ENCODE peak calls at places on chromosomes 12 and 14, in four cellular contexts. A is uterus, B is astrocyte, P is suprapubic skin. X is an unnamed sample.

GRCh38 chr12:41743835-41744234 is 400.8 kb downstream of the GXYLT1 start:
- DNase-seq in B (peak), A (no peak), P (no peak), X (no peak)

GRCh38 chr14:96583605-96584041 is 81.4 kb downstream of the PAPOLA start:
- DNase-seq in P (peak), B (no peak), A (no peak), X (no peak)

GRCh38 chr14:72503696-72504368 is 390.1 kb downstream of the DPF3 start:
- DNase-seq in B (peak), A (no peak), P (no peak), X (no peak)

GRCh38 chr12:116397148-116397547 is 119.7 kb upstream of the MED13L start:
- DNase-seq in A (no peak), P (no peak), B (peak), X (peak)

GRCh38 chr12:80154261-80154660 is 54.9 kb downstream of the OTOGL start:
- DNase-seq in B (peak), A (no peak), P (no peak), X (no peak)

GRCh38 chr14:81348086-81348485 is 52.0 kb downstream of the STON2 start:
- DNase-seq in B (no peak), A (no peak), P (no peak), X (no peak)

GRCh38 chr12:11581179-11581755 is 68.2 kb upstream of the ETV6 start:
- DNase-seq in A (peak), P (no peak), B (peak), X (peak)

GRCh38 chr12:1977588-1977987 is 26.7 kb downstream of the DCP1B start:
- DNase-seq in A (no peak), P (no peak), B (no peak), X (no peak)

GRCh38 chr12:72141381-72141780 is 130.8 kb upstream of the TRHDE start:
- DNase-seq in P (no peak), B (no peak), A (no peak), X (peak)

GRCh38 chr12:34394211-34395055 is 372.1 kb downstream of the ALG10 start:
- DNase-seq in P (peak), A (peak), B (no peak), X (no peak)

GRCh38 chr14:76997257-76997970 is 31.1 kb downstream of the IRF2BPL start:
- DNase-seq in A (no peak), B (peak), P (no peak), X (no peak)

GRCh38 chr14:64704743-64705405 is 650 bp downstream of the PLEKHG3 start:
- DNase-seq in A (peak), B (no peak), P (peak), X (no peak)

GRCh38 chr12:96140110-96140509 is 54.1 kb upstream of the ELK3 start:
- DNase-seq in A (no peak), P (no peak), B (peak), X (peak)

GRCh38 chr14:73834258-73834620 is 17.4 kb upstream of the PTGR2 start:
- DNase-seq in B (no peak), A (no peak), P (no peak), X (no peak)

GRCh38 chr14:73008501-73008900 is 18.4 kb downstream of the ZFYVE1 start:
- DNase-seq in P (no peak), B (peak), A (no peak), X (peak)

GRCh38 chr12:113092478-113093408 is 36.2 kb downstream of the DTX1 start:
- DNase-seq in A (no peak), P (no peak), B (no peak), X (no peak)

GRCh38 chr12:7460375-7461259 is 16.7 kb upstream of the CD163L1 start:
- DNase-seq in A (no peak), P (no peak), B (no peak), X (peak)

GRCh38 chr14:56814468-56815074 is 4.3 kb upstream of the OTX2 start:
- DNase-seq in B (no peak), P (no peak), A (no peak), X (no peak)

GRCh38 chr14:91693342-91693741 is 38.5 kb downstream of the CATSPERB start:
- DNase-seq in A (no peak), P (no peak), B (no peak), X (no peak)

GRCh38 chr14:26410189-26410685 is 187.6 kb downstream of the NOVA1 start:
- DNase-seq in P (no peak), B (no peak), A (no peak), X (no peak)

GRCh38 chr12:28543021-28543890 is 353.0 kb downstream of the CCDC91 start:
- DNase-seq in B (no peak), P (no peak), A (no peak), X (no peak)

GRCh38 chr12:106459124-106459523 is 101.6 kb downstream of the POLR3B start:
- DNase-seq in P (no peak), A (no peak), B (no peak), X (no peak)

GRCh38 chr12:14367097-14367661 is 1.7 kb downstream of the ATF7IP start:
- DNase-seq in P (no peak), B (peak), A (no peak), X (no peak)

GRCh38 chr14:104724981-104725771 is 1.1 kb downstream of the ADSS1 start:
- DNase-seq in P (no peak), B (no peak), A (peak), X (no peak)

GRCh38 chr12:30927210-30927576 is 645 bp downstream of the TSPAN11 start:
- DNase-seq in P (peak), B (no peak), A (no peak), X (no peak)

GRCh38 chr14:25132734-25133422 is 82.9 kb upstream of the STXBP6 start:
- DNase-seq in A (peak), B (peak), P (peak), X (peak)

GRCh38 chr14:73784988-73785313 is 66.7 kb upstream of the PTGR2 start:
- DNase-seq in A (no peak), P (no peak), B (no peak), X (no peak)

GRCh38 chr12:119528241-119528640 is 65.3 kb upstream of the TMEM233 start:
- DNase-seq in A (no peak), B (no peak), P (no peak), X (peak)

GRCh38 chr14:101289230-101289690 is 272.0 kb upstream of the DIO3 start:
- DNase-seq in B (no peak), P (no peak), A (no peak), X (no peak)

GRCh38 chr14:54333511-54333910 is 63.3 kb upstream of the CDKN3 start:
- DNase-seq in B (no peak), A (no peak), P (no peak), X (no peak)

GRCh38 chr14:34460841-34461240 is 1.2 kb downstream of the SPTSSA start:
- DNase-seq in P (no peak), B (peak), A (no peak), X (no peak)

GRCh38 chr12:14430394-14430986 is 65.0 kb downstream of the ATF7IP start:
- DNase-seq in P (no peak), B (no peak), A (no peak), X (no peak)

GRCh38 chr12:96044017-96044985 is 8.9 kb upstream of the LTA4H start:
- DNase-seq in A (no peak), B (peak), P (no peak), X (peak)

GRCh38 chr12:57795354-57795753 is 12.8 kb downstream of the TSFM start:
- DNase-seq in P (no peak), A (no peak), B (no peak), X (no peak)

GRCh38 chr14:31934767-31935266 is 142.3 kb upstream of the ARHGAP5 start:
- DNase-seq in P (no peak), B (peak), A (no peak), X (peak)

GRCh38 chr12:55718020-55718419 is 2.2 kb upstream of the RDH5 start:
- DNase-seq in B (peak), A (no peak), P (no peak), X (no peak)

GRCh38 chr14:32358781-32359180 is 29.7 kb downstream of the AKAP6 start:
- DNase-seq in A (no peak), P (no peak), B (no peak), X (no peak)

GRCh38 chr14:75854247-75854799 is 127.5 kb downstream of the TGFB3 start:
- DNase-seq in P (no peak), B (no peak), A (no peak), X (no peak)

GRCh38 chr12:40662366-40662765 is 29.9 kb upstream of the CNTN1 start:
- DNase-seq in A (no peak), B (no peak), P (no peak), X (no peak)

GRCh38 chr14:23610090-23610814 is 25.9 kb upstream of the DHRS2 start:
- DNase-seq in A (no peak), P (no peak), B (no peak), X (no peak)

GRCh38 chr14:23612802-23613201 is 23.4 kb upstream of the DHRS2 start:
- DNase-seq in P (no peak), B (no peak), A (no peak), X (no peak)

GRCh38 chr14:23609001-23609400 is 27.2 kb upstream of the DHRS2 start:
- DNase-seq in P (no peak), B (no peak), A (no peak), X (no peak)

GRCh38 chr14:23612354-23612732 is 23.8 kb upstream of the DHRS2 start:
- DNase-seq in B (no peak), P (no peak), A (no peak), X (no peak)

GRCh38 chr14:23610815-23611289 is 25.3 kb upstream of the DHRS2 start:
- DNase-seq in A (no peak), P (no peak), B (no peak), X (no peak)
- H3K27ac ChIP-seq in A (no peak), P (no peak), B (no peak), X (no peak)

GRCh38 chr12:62631531-62632520 is 165.2 kb downstream of the MON2 start:
- DNase-seq in A (peak), P (peak), B (peak), X (peak)
- TF ChIP-seq CTCF in A (peak), P (no peak), B (no peak), X (peak)

DNA sequence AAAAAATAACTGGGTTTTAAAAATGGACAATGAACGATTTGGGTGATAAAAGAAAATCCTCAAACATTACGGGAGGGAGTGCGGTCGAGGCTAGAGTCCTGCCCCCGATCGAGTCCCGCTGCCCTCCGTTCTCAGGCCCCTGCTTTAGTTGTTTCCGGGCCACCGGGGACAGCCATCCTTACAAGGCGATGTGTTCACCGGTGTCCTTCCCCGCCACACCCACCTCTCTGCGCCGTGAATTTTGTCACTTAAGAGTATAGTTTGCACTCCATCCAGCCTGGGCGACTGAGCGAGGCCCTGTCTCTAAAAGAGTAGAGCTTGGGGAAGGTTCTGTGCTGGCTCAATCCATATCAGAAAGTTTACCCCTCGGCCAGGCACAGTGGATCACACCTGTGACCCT is 2.9 kb downstream of the ULK1 start:
- DNase-seq in A (peak), P (peak), B (no peak), X (no peak)
- H3K27ac ChIP-seq in A (peak), P (peak), B (no peak), X (no peak)

GRCh38 chr12:46050805-46051204 is 60.4 kb upstream of the SCAF11 start:
- DNase-seq in P (no peak), A (no peak), B (no peak), X (no peak)

GRCh38 chr12:46043972-46044520 is 53.7 kb upstream of the SCAF11 start:
- DNase-seq in P (no peak), B (no peak), A (no peak), X (no peak)

GRCh38 chr12:46046436-46046835 is 56.1 kb upstream of the SCAF11 start:
- DNase-seq in B (no peak), A (no peak), P (no peak), X (no peak)

DNA sequence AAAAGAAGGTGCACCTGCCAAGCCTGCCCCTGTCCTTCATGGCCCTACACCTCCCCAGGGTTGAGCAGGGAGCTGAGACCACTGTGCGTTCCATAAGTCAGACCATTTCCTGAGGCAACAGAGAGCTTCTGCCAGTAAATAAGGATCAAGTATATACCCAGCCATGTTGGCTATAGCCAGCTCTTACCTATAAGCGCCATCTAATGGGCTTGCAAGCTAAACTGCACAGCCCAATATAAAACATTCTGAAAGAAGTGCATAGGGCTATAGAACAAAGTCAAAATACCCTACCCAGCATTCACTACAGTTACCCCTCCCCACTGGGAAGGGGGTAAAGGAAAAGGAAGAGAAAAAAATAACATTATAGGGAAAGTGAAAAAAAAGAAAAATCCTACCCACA is 59.3 kb upstream of the SCAF11 start:
- DNase-seq in P (no peak), A (no peak), B (no peak), X (no peak)
- TF ChIP-seq CTCF in P (no peak), A (no peak), B (no peak), X (no peak)

DNA sequence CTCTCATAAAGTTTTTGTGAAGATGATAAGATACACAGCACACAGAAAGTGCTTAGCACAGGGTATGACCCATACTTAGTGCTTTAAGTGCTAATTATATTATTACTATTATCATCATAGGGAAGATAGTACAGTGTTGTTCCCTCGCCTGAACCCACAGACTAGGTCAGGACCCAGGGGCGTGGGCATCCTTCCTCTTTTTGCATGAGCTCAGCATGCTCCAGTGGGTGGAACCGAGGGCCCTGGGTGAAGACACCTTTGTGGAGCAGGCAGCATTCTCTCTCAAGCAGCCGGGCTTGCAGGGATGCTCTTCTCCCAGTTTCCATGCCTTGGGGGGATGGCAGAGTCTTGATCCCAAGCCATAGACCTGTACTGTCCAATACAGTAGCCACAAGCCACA is 34.8 kb downstream of the CRACR2A start:
- DNase-seq in A (no peak), P (no peak), B (no peak), X (no peak)
- H3K27ac ChIP-seq in A (no peak), P (no peak), B (no peak), X (no peak)

GRCh38 chr12:12908252-12908651 is 16.9 kb downstream of the GPRC5A start:
- DNase-seq in B (no peak), A (no peak), P (no peak), X (no peak)

GRCh38 chr12:12909995-12910391 is 18.6 kb downstream of the GPRC5A start:
- DNase-seq in P (no peak), B (no peak), A (no peak), X (no peak)

GRCh38 chr12:12907552-12907951 is 16.2 kb downstream of the GPRC5A start:
- DNase-seq in P (no peak), A (no peak), B (no peak), X (no peak)

GRCh38 chr12:12913626-12914388 is 22.4 kb downstream of the GPRC5A start:
- DNase-seq in A (no peak), P (no peak), B (no peak), X (no peak)

GRCh38 chr12:12909228-12909994 is 18.0 kb downstream of the GPRC5A start:
- DNase-seq in A (no peak), B (no peak), P (no peak), X (no peak)
- TF ChIP-seq CTCF in A (no peak), B (no peak), P (no peak), X (no peak)

GRCh38 chr12:81245458-81245857 is 167.6 kb downstream of the ACSS3 start:
- DNase-seq in A (peak), B (no peak), P (no peak), X (no peak)

DNA sequence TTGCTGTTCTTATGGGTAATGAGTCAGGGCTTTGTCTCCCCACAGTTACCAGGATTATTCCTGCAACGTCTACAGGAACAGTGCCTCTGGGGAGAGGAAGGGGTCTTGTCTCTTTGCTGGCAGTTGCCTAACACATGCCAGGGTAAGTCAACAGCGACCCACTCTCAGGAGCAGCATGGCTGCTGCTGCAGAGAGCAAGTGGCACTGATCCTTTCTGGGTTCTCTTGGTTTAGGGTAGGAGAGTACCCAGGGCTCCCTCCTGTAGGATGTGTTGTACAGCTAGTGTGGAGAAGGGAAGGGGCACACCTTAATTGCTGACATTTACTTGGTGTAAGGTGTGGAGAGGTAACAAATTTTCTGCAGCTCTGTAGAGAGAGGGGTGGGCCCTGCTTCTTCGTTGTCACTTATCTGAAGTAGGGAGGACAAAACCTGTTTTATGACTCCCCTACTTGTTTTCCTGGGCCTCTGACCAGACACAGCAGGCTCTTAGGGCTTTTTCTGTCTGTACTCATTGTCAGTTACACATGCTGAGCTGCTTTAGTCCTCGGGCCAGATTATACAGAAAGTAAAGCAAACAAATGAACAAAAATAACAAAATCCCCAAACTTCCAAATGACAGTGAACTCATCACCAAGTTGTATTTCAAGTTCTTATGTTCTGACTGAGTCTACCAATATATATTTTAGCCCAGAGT is 168.2 kb downstream of the ACSS3 start:
- DNase-seq in P (no peak), B (no peak), A (no peak), X (no peak)
- H3K27ac ChIP-seq in P (no peak), B (no peak), A (peak), X (no peak)

X was measured in brain microvascular endothelial cell.